ENCODE peak calls at places on chromosomes 13 and 19, in seven cellular contexts. Q, R, I, G, Z, K and M are unnamed samples.

GRCh38 chr13:65472336-65472735 is 1757.8 kb downstream of the PCDH9 start:
- DNase-seq in R (no peak), Q (no peak), I (no peak), K (no peak), Z (no peak), G (no peak), M (no peak)

GRCh38 chr13:70579941-70580340 is 471.7 kb upstream of the KLHL1 start:
- DNase-seq in I (no peak), G (no peak), R (no peak), Z (no peak), Q (no peak), K (no peak), M (no peak)

GRCh38 chr13:113903361-113903760 is 39.5 kb upstream of the GAS6 start:
- DNase-seq in Q (no peak), K (peak), R (no peak), G (no peak), Z (no peak), I (no peak), M (no peak)

GRCh38 chr13:44819245-44819644 is 170.0 kb downstream of the NUFIP1 start:
- DNase-seq in G (no peak), K (peak), Z (no peak), Q (peak), R (peak), I (no peak), M (no peak)

GRCh38 chr19:14118165-14119051 is 846 bp upstream of the PRKACA start:
- DNase-seq in Z (no peak), I (no peak), Q (no peak), R (peak), K (peak), G (no peak), M (peak)

GRCh38 chr13:102289606-102290005 is 112.2 kb downstream of the FGF14 start:
- DNase-seq in G (no peak), Z (no peak), K (peak), I (no peak), Q (no peak), R (no peak), M (no peak)

GRCh38 chr13:33076451-33076992 is 60.3 kb downstream of the KL start:
- DNase-seq in Q (no peak), R (no peak), K (no peak), G (no peak), I (no peak), Z (no peak), M (no peak)

GRCh38 chr13:40069173-40070044 is 413.9 kb downstream of the COG6 start:
- DNase-seq in R (peak), I (peak), Q (peak), K (peak), G (peak), Z (peak), M (peak)

GRCh38 chr13:111187879-111188643 is 73.0 kb downstream of the ARHGEF7 start:
- DNase-seq in Z (no peak), R (peak), G (no peak), I (no peak), Q (peak), K (peak), M (no peak)

GRCh38 chr19:55489711-55490477 is 1.7 kb downstream of the SSC5D start:
- DNase-seq in R (no peak), K (no peak), I (no peak), Z (no peak), G (peak), Q (no peak), M (no peak)

GRCh38 chr13:112851107-112852046 is 117.6 kb upstream of the MCF2L start:
- DNase-seq in I (no peak), Z (no peak), G (no peak), R (no peak), Q (no peak), K (no peak), M (no peak)

GRCh38 chr19:51994048-51994644 is 7.5 kb upstream of the ZNF350 start:
- DNase-seq in G (no peak), I (no peak), Z (no peak), Q (no peak), K (peak), R (peak), M (no peak)

GRCh38 chr13:51713807-51714206 is 90.2 kb downstream of the DHRS12 start:
- DNase-seq in K (no peak), G (no peak), Q (no peak), R (no peak), Z (no peak), I (no peak), M (no peak)